ENCODE peak calls at places on chromosomes 11 and 22, in seven cellular contexts. G is C1 segment of cervical spinal cord; S is stimulated activated naive B cell treated with anti-CD40 and anti-IgM and Interleukin-4, amounts not matched to agents 10 μg/mL and 1 μg/mL and 100 μg/mL, for 72 hours; T is substantia nigra; Y is putamen; J is GM12891; U is prostate gland. N is an unnamed sample.
A peak's percentile ranks its signal among the peaks of the same experiment; 100 is the strongest.

GRCh38 chr11:98657711-98658110 is 363.0 kb upstream of the CNTN5 start:
- DNase-seq in G (no peak), S (no peak), T (no peak), Y (no peak), J (no peak), U (no peak), N (no peak)

GRCh38 chr22:17961443-17961729 is 63.0 kb downstream of the MICAL3 start:
- DNase-seq in G (no peak), S (no peak), T (no peak), Y (no peak), J (no peak), U (no peak), N (no peak)

GRCh38 chr11:61627831-61628753 is 47.2 kb upstream of the SYT7 start:
- DNase-seq in G (peak; percentile 1), S (no peak), T (peak; percentile 19), Y (peak; percentile 22), J (peak; percentile 41), U (peak; percentile 71), N (peak; percentile 48)

GRCh38 chr22:38715852-38716251 is 10.1 kb downstream of the GTPBP1 start:
- DNase-seq in G (no peak), S (no peak), T (no peak), Y (no peak), J (no peak), U (no peak), N (no peak)

GRCh38 chr11:68331338-68331947 is 19.1 kb downstream of the LRP5 start:
- DNase-seq in G (no peak), S (no peak), T (no peak), Y (no peak), J (no peak), U (no peak), N (no peak)

GRCh38 chr11:72812968-72813739 is 1.1 kb upstream of the ATG16L2 start:
- DNase-seq in G (no peak), S (peak; percentile 63), T (no peak), Y (no peak), J (no peak), U (no peak), N (no peak)

GRCh38 chr11:57458060-57458409 is 2.3 kb upstream of the RTN4RL2 start:
- DNase-seq in G (no peak), S (no peak), T (no peak), Y (no peak), J (no peak), U (no peak), N (no peak)

GRCh38 chr11:45267660-45268340 is 18.3 kb downstream of the SYT13 start:
- DNase-seq in G (no peak), S (no peak), T (no peak), Y (no peak), J (no peak), U (no peak), N (no peak)

GRCh38 chr11:130719516-130719915 is 196.8 kb downstream of the SNX19 start:
- DNase-seq in G (no peak), S (no peak), T (no peak), Y (no peak), J (no peak), U (no peak), N (no peak)

GRCh38 chr22:30386960-30387848 is at the start of gene RNF215:
- DNase-seq in G (peak; percentile 54), S (peak; percentile 76), T (peak; percentile 74), Y (peak; percentile 76), J (peak; percentile 96), U (peak; percentile 74), N (peak; percentile 50)

GRCh38 chr11:103013426-103013825 is 57.9 kb upstream of the MMP13 start:
- DNase-seq in G (no peak), S (no peak), T (no peak), Y (no peak), J (no peak), U (no peak), N (no peak)

GRCh38 chr11:118364956-118365615 is 5.7 kb downstream of the UBE4A start:
- DNase-seq in G (no peak), S (no peak), T (no peak), Y (no peak), J (no peak), U (no peak), N (no peak)

GRCh38 chr11:62535802-62536201 is 10.8 kb downstream of the AHNAK start:
- DNase-seq in G (no peak), S (no peak), T (no peak), Y (no peak), J (no peak), U (no peak), N (no peak)

GRCh38 chr11:2480874-2481220 is 36.0 kb downstream of the KCNQ1 start:
- DNase-seq in G (no peak), S (no peak), T (no peak), Y (no peak), J (no peak), U (no peak), N (no peak)

GRCh38 chr11:38543311-38543710 is 1945.3 kb upstream of the RAG2 start:
- DNase-seq in G (no peak), S (no peak), T (no peak), Y (no peak), J (no peak), U (no peak), N (no peak)

GRCh38 chr11:14881794-14882193 is 10.2 kb downstream of the CYP2R1 start:
- DNase-seq in G (no peak), S (no peak), T (no peak), Y (no peak), J (no peak), U (no peak), N (no peak)

GRCh38 chr11:12800032-12800671 is 125.9 kb downstream of the TEAD1 start:
- DNase-seq in G (no peak), S (no peak), T (no peak), Y (no peak), J (no peak), U (peak; percentile 63), N (no peak)

GRCh38 chr11:44572884-44573283 is 7.4 kb downstream of the CD82 start:
- DNase-seq in G (no peak), S (no peak), T (no peak), Y (no peak), J (no peak), U (no peak), N (no peak)

GRCh38 chr11:13578514-13579140 is 82.8 kb upstream of the PTH start:
- DNase-seq in G (no peak), S (no peak), T (no peak), Y (no peak), J (no peak), U (no peak), N (no peak)

GRCh38 chr22:17431179-17431578 is 61.9 kb downstream of the CECR2 start:
- DNase-seq in G (no peak), S (no peak), T (no peak), Y (no peak), J (no peak), U (no peak), N (no peak)

GRCh38 chr22:44424131-44424711 is 73.8 kb downstream of the RTL6 start:
- DNase-seq in G (no peak), S (no peak), T (no peak), Y (no peak), J (no peak), U (no peak), N (no peak)

GRCh38 chr22:23101524-23101923 is 31.2 kb downstream of the GNAZ start:
- DNase-seq in G (no peak), S (no peak), T (no peak), Y (no peak), J (no peak), U (no peak), N (no peak)

GRCh38 chr11:113090716-113091577 is 129.7 kb downstream of the NCAM1 start:
- DNase-seq in G (no peak), S (no peak), T (no peak), Y (peak; percentile 65), J (no peak), U (no peak), N (no peak)

GRCh38 chr11:57777969-57778317 is 16.3 kb downstream of the CTNND1 start:
- DNase-seq in G (no peak), S (no peak), T (no peak), Y (peak; percentile 21), J (no peak), U (peak; percentile 44), N (no peak)

GRCh38 chr22:39469326-39469680 is 12.5 kb downstream of the MGAT3 start:
- DNase-seq in G (no peak), S (no peak), T (no peak), Y (no peak), J (no peak), U (no peak), N (no peak)

GRCh38 chr11:108135845-108136599 is 14.7 kb downstream of the ACAT1 start:
- DNase-seq in G (no peak), S (no peak), T (no peak), Y (no peak), J (peak; percentile 23), U (no peak), N (no peak)

GRCh38 chr22:47621253-47621652 is 858.8 kb downstream of the TBC1D22A start:
- DNase-seq in G (no peak), S (no peak), T (no peak), Y (no peak), J (no peak), U (no peak), N (no peak)

GRCh38 chr11:32893091-32893946 is 708 bp downstream of the QSER1 start:
- DNase-seq in G (peak; percentile 50), S (peak; percentile 55), T (peak; percentile 57), Y (peak; percentile 29), J (peak; percentile 52), U (peak; percentile 46), N (peak; percentile 7)

GRCh38 chr11:69009441-69010211 is 3.4 kb downstream of the MRGPRF start:
- DNase-seq in G (no peak), S (no peak), T (no peak), Y (no peak), J (no peak), U (no peak), N (no peak)

GRCh38 chr11:87803748-87804147 is 371.5 kb downstream of the RAB38 start:
- DNase-seq in G (no peak), S (no peak), T (no peak), Y (no peak), J (no peak), U (no peak), N (no peak)

GRCh38 chr11:134474070-134474860 is 62.2 kb upstream of the B3GAT1 start:
- DNase-seq in G (no peak), S (no peak), T (no peak), Y (no peak), J (no peak), U (no peak), N (no peak)

GRCh38 chr11:118607401-118608267 is at the start of gene PHLDB1:
- DNase-seq in G (peak; percentile 79), S (peak; percentile 18), T (peak; percentile 79), Y (peak; percentile 92), J (no peak), U (peak; percentile 58), N (peak; percentile 42)

GRCh38 chr11:15699978-15700377 is 585.3 kb downstream of the INSC start:
- DNase-seq in G (no peak), S (no peak), T (no peak), Y (no peak), J (no peak), U (no peak), N (no peak)

GRCh38 chr11:80165763-80166162 is 724.9 kb upstream of the TENM4 start:
- DNase-seq in G (no peak), S (no peak), T (no peak), Y (no peak), J (no peak), U (no peak), N (no peak)

GRCh38 chr11:282171-282570 is 4.0 kb downstream of the NLRP6 start:
- DNase-seq in G (no peak), S (no peak), T (no peak), Y (no peak), J (no peak), U (no peak), N (no peak)

GRCh38 chr22:48240165-48240934 is 1477.9 kb downstream of the TBC1D22A start:
- DNase-seq in G (no peak), S (no peak), T (no peak), Y (no peak), J (no peak), U (no peak), N (no peak)

GRCh38 chr11:95266751-95267374 is 35.9 kb upstream of the SESN3 start:
- DNase-seq in G (no peak), S (no peak), T (no peak), Y (no peak), J (no peak), U (no peak), N (peak; percentile 34)

GRCh38 chr11:89175796-89176195 is 1.9 kb upstream of the TYR start:
- DNase-seq in G (no peak), S (no peak), T (no peak), Y (peak; percentile 20), J (no peak), U (no peak), N (no peak)